ENCODE peak calls at places on chromosomes 12 and 14, in four cellular contexts. X is thoracic aorta, Z is gastrocnemius medialis, D is kidney epithelial cell. O is an unnamed sample.

GRCh38 chr12:104680070-104680469 is 223.3 kb downstream of the CHST11 start:
- DNase-seq in D (no peak), X (no peak), Z (no peak), O (no peak)

GRCh38 chr14:102922490-102923200 is at the start of gene AMN:
- DNase-seq in D (no peak), X (no peak), Z (no peak), O (no peak)

GRCh38 chr14:87081004-87081403 is 912.0 kb downstream of the GALC start:
- DNase-seq in Z (no peak), X (no peak), D (no peak), O (no peak)

GRCh38 chr12:54629925-54630324 is 4.8 kb downstream of the LACRT start:
- DNase-seq in X (no peak), Z (no peak), D (no peak), O (no peak)

GRCh38 chr14:99266181-99267178 is 5.5 kb downstream of the BCL11B start:
- DNase-seq in X (peak), Z (peak), D (no peak), O (no peak)

GRCh38 chr14:89254201-89254919 is 162.7 kb downstream of the FOXN3 start:
- DNase-seq in X (no peak), Z (no peak), D (no peak), O (no peak)

GRCh38 chr14:34325493-34325892 is 136.5 kb downstream of the SPTSSA start:
- DNase-seq in D (no peak), X (no peak), Z (no peak), O (no peak)

GRCh38 chr14:104393898-104394605 is 185.5 kb upstream of the C14orf180 start:
- DNase-seq in D (no peak), X (no peak), Z (peak), O (no peak)

GRCh38 chr14:96307434-96307833 is 51.4 kb downstream of the BDKRB1 start:
- DNase-seq in D (no peak), Z (no peak), X (no peak), O (no peak)

GRCh38 chr12:65810036-65810435 is 14.2 kb upstream of the HMGA2 start:
- DNase-seq in X (no peak), D (no peak), Z (no peak), O (no peak)

GRCh38 chr14:53493895-53494294 is 340.8 kb upstream of the DDHD1 start:
- DNase-seq in Z (no peak), D (no peak), X (no peak), O (no peak)

GRCh38 chr12:114408881-114409795 is 3.2 kb upstream of the TBX5 start:
- DNase-seq in X (no peak), D (no peak), Z (no peak), O (no peak)

GRCh38 chr12:121209629-121210572 is at the start of gene P2RX4:
- DNase-seq in Z (peak), D (no peak), X (peak), O (peak)
- TF ChIP-seq CTCF in Z (no peak), D (peak), X (no peak), O (no peak)

GRCh38 chr12:108560752-108561719 is at the start of gene SART3:
- DNase-seq in Z (peak), X (no peak), D (peak), O (no peak)
- TF ChIP-seq CTCF in Z (no peak), X (no peak), D (no peak), O (no peak)

GRCh38 chr14:71003156-71003555 is 95.9 kb downstream of the PCNX1 start:
- DNase-seq in D (no peak), X (no peak), Z (no peak), O (no peak)

GRCh38 chr14:71006200-71006563 is 98.9 kb downstream of the PCNX1 start:
- DNase-seq in D (no peak), Z (no peak), X (no peak), O (no peak)

GRCh38 chr14:71004481-71004880 is 97.2 kb downstream of the PCNX1 start:
- DNase-seq in D (no peak), X (no peak), Z (no peak), O (no peak)

GRCh38 chr14:71001742-71002141 is 94.5 kb downstream of the PCNX1 start:
- DNase-seq in D (no peak), X (no peak), Z (no peak), O (no peak)

DNA sequence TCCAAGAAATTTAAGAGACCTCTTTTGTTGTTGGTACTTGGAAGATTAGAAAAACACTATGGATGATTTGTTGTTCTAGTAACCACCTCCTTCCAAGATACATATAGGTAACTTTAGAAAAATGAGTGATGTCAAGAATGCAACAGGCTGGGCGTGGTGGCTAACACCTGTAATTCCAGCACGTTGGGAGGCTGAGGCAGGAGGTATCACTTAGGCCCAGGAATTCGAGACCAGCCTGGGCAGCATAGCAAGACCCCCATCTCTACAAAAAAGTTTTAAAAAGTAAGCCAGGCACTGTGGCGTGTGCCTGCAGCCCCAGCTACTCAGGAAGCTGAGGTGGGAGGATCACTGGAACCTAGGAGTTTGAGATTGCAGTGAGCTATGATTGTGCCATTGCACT is 97.8 kb downstream of the PCNX1 start:
- DNase-seq in X (no peak), Z (no peak), D (no peak), O (no peak)
- TF ChIP-seq CTCF in X (no peak), Z (no peak), D (no peak), O (no peak)

DNA sequence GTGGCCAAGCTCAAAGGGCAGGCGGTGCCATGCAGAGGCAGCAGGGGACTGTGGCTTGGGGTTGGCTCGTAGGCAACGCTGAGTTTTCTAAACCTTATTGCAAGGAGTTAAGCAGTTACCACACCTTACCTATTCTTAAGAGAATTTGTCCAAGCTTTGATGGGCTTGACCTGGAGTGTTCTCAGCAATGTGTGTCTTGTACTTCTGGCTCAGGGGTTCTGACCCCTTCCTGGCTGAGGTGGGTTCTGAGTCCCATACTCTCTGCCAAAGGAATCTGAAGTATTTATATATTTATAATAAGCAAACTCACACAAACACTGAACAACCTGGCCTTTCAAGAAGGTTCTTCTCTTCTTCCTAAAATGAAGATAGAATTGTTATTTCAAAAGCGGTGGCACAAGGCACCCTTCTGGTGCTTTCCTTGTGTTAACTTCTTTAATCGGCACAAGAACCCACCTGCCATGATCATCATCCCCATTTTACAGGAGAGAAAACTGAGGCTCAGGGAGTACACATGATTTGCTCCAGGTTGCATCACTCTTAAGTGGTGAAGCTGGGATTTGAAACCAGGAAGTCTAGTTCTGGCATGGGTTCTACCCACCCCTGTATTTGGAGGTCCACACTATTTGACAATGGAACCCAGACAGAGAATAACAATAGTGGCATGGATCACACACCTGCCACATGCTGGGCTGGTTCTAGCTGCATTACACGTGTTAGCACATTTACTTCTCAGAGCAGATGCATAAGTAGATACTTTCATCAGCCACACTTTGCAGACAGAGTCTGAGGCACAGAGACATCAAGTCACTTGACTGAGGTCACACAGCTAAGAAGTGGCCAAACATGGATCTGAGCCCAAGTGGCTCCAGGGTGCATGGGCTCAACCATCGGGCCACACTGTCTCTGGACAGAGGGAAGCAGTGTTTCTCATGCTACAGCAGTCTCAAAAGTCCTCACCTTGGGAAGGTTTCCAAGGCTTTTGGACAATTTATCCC is 224.0 kb downstream of the AACS start:
- DNase-seq in X (no peak), D (no peak), Z (no peak), O (no peak)
- TF ChIP-seq CTCF in X (no peak), D (no peak), Z (no peak), O (no peak)

GRCh38 chr14:90331497-90332270 is at the start of gene NRDE2:
- DNase-seq in D (peak), Z (peak), X (peak), O (peak)
- TF ChIP-seq CTCF in D (no peak), Z (no peak), X (no peak), O (no peak)

GRCh38 chr12:17928708-17929366 is 161.2 kb downstream of the RERGL start:
- DNase-seq in X (no peak), Z (no peak), D (peak), O (no peak)
- TF ChIP-seq CTCF in X (no peak), Z (no peak), D (peak), O (no peak)